ENCODE peak calls at places on chromosomes 13 and 19, in eight cellular contexts. I is foreskin fibroblast, A is A549, Q is omental fat pad, E is IMR-90, J is progenitor cell of endocrine pancreas, O is AG04450, U is heart right ventricle. D is an unnamed sample.

GRCh38 chr13:45623516-45624090 is 8.1 kb upstream of the ERICH6B start:
- DNase-seq in A (peak), E (peak), O (no peak), U (no peak), I (peak), Q (no peak), J (no peak), D (no peak)

GRCh38 chr19:30227071-30227621 is 145.0 kb upstream of the ZNF536 start:
- DNase-seq in Q (no peak), J (no peak), A (peak), E (no peak), I (no peak), O (no peak), U (peak), D (no peak)

GRCh38 chr13:112702983-112703379 is 13.1 kb downstream of the ATP11A start:
- DNase-seq in I (no peak), Q (no peak), O (no peak), E (no peak), U (no peak), J (no peak), A (no peak), D (no peak)

GRCh38 chr19:9075064-9075964 is 11.5 kb upstream of the OR1M1 start:
- DNase-seq in J (no peak), Q (peak), I (peak), E (peak), A (peak), O (peak), U (peak), D (peak)

GRCh38 chr13:97030705-97031452 is 36.6 kb upstream of the OXGR1 start:
- DNase-seq in E (peak), I (peak), A (peak), U (no peak), J (no peak), O (peak), Q (no peak), D (no peak)

GRCh38 chr13:60358453-60358852 is 38.6 kb upstream of the TDRD3 start:
- DNase-seq in J (no peak), I (no peak), U (no peak), A (no peak), Q (no peak), O (no peak), E (no peak), D (no peak)

GRCh38 chr13:63435668-63436275 is 2020.1 kb upstream of the PCDH20 start:
- DNase-seq in I (peak), J (no peak), E (peak), U (no peak), O (peak), A (no peak), Q (no peak), D (peak)

GRCh38 chr13:112822851-112823250 is 133.0 kb downstream of the ATP11A start:
- DNase-seq in A (no peak), J (no peak), Q (no peak), E (no peak), I (no peak), U (no peak), O (no peak), D (no peak)

GRCh38 chr19:50414850-50415660 is 3.7 kb upstream of the SPIB start:
- DNase-seq in E (peak), U (peak), A (peak), O (peak), I (peak), Q (peak), J (peak), D (peak)

GRCh38 chr13:97631158-97631557 is 197.2 kb downstream of the RAP2A start:
- DNase-seq in O (no peak), U (no peak), E (no peak), J (no peak), A (no peak), I (no peak), Q (no peak), D (no peak)

DNA sequence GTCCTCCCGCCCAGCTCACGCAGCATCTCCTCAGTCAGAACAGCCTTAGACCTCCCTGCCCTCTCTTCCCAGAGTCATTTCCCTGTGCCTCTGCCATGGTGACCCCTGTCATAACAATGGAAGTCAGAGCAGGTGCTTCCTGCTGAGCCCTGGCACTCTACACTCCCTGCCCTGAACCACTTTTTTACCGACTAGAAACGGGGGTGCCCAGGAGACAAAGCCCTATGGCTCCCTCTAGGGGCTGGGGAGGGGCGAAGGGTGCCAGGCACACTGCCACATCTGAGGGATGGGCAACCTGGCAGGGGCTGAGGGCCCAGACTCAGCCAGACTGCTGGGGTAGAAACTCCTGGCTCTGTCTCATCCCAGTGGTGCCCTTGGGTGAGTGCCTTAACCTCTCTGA is 16.4 kb downstream of the ZNF574 start:
- DNase-seq in Q (no peak), E (no peak), I (no peak), A (peak), U (no peak), J (no peak), O (no peak), D (peak)
- TF ChIP-seq CTCF in Q (no peak), E (peak), I (peak), A (peak), U (peak), J (peak), O (peak), D (peak)

GRCh38 chr13:26036383-26036782 is 15.4 kb downstream of the SHISA2 start:
- DNase-seq in Q (no peak), E (no peak), O (no peak), U (no peak), A (no peak), I (no peak), J (no peak), D (no peak)

GRCh38 chr13:26034018-26034417 is 17.8 kb downstream of the SHISA2 start:
- DNase-seq in E (no peak), I (no peak), A (no peak), J (no peak), Q (no peak), O (no peak), U (no peak), D (no peak)

GRCh38 chr13:26041476-26041875 is 10.3 kb downstream of the SHISA2 start:
- DNase-seq in U (no peak), E (no peak), A (no peak), I (no peak), Q (no peak), J (no peak), O (no peak), D (no peak)

GRCh38 chr13:26038931-26039475 is 12.8 kb downstream of the SHISA2 start:
- DNase-seq in I (no peak), O (no peak), J (no peak), A (no peak), Q (no peak), E (no peak), U (no peak), D (no peak)

DNA sequence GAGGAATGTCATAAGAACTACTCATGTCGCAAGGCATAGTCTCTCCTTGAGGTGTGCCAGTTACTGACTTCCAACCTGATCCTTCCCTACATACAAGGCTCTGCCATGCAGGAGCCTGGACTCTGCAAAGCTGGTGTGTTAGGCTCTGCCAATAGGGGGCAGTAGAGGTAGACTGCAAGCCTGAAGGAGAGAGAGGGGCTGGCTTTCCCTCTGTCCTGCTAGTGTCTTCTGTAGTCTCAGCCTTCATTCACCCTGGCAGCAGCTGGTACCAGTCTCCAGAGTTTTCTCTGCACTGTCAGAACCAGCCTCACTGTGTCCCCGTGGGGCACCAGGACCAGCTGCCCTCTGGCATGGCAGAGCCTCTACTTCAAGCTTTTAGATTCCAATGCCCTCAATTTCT is 14.5 kb downstream of the SHISA2 start:
- DNase-seq in Q (no peak), I (no peak), J (no peak), O (no peak), A (no peak), E (no peak), U (no peak), D (no peak)
- TF ChIP-seq CTCF in Q (no peak), I (peak), J (peak), O (peak), A (peak), E (peak), U (peak), D (peak)

DNA sequence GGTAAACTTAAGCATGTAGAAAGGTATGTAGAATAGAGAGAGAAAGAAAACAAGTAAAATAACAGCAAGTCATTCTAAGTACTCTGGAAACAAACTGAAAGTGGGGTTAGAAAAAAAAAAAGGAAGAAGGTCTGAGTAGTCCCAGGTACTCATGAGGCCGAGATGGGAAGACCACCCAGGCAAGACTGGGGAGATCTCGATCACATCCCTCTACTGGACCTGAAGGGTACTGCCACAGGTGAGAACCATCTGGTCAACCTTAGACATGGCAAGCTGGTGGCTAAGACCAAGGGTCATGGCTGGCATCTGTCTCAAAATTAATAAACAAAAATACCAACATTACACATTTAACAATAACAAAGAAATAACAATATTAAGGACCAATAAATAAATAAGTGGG is 36.3 kb upstream of the ZNF724 start:
- DNase-seq in J (no peak), A (no peak), E (no peak), I (no peak), U (no peak), O (no peak), Q (no peak), D (no peak)
- TF ChIP-seq CTCF in J (peak), A (no peak), E (no peak), I (no peak), U (no peak), O (peak), Q (no peak), D (no peak)

GRCh38 chr19:3736106-3736724 is 25.3 kb downstream of the APBA3 start:
- DNase-seq in Q (no peak), I (no peak), O (no peak), A (no peak), J (no peak), U (no peak), E (no peak), D (no peak)

GRCh38 chr19:3734310-3734600 is 26.1 kb downstream of the TJP3 start:
- DNase-seq in E (no peak), U (no peak), J (no peak), I (no peak), O (no peak), Q (no peak), A (no peak), D (no peak)

GRCh38 chr19:3733549-3734309 is 25.5 kb downstream of the TJP3 start:
- DNase-seq in Q (no peak), O (no peak), A (no peak), E (no peak), U (no peak), J (no peak), I (no peak), D (no peak)

GRCh38 chr19:3730457-3730958 is 22.3 kb downstream of the TJP3 start:
- DNase-seq in U (no peak), A (no peak), J (no peak), I (no peak), O (no peak), E (no peak), Q (no peak), D (no peak)

DNA sequence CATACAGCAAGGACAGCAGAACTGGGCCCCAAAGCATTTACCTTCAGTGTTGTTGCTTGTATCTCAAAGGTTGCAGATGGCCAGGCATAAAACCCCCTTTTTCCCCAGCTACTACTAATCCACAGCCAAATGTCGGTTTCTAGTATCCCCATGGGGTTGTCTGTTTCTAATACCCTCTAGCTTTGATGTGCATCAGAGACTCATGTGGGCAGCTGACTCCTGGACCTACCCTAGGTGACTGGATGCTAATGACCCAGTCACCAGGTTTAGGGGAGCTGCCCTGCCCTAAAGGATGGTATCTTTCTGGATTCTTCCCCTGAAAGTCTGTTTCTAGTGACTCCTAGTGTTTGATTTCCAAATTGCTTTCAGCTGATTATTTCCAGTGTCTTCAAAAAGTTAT is 23.9 kb downstream of the TJP3 start:
- DNase-seq in Q (no peak), E (no peak), I (no peak), O (no peak), U (no peak), A (no peak), J (no peak), D (no peak)
- TF ChIP-seq CTCF in Q (no peak), E (no peak), I (no peak), O (no peak), U (no peak), A (no peak), J (no peak), D (no peak)

DNA sequence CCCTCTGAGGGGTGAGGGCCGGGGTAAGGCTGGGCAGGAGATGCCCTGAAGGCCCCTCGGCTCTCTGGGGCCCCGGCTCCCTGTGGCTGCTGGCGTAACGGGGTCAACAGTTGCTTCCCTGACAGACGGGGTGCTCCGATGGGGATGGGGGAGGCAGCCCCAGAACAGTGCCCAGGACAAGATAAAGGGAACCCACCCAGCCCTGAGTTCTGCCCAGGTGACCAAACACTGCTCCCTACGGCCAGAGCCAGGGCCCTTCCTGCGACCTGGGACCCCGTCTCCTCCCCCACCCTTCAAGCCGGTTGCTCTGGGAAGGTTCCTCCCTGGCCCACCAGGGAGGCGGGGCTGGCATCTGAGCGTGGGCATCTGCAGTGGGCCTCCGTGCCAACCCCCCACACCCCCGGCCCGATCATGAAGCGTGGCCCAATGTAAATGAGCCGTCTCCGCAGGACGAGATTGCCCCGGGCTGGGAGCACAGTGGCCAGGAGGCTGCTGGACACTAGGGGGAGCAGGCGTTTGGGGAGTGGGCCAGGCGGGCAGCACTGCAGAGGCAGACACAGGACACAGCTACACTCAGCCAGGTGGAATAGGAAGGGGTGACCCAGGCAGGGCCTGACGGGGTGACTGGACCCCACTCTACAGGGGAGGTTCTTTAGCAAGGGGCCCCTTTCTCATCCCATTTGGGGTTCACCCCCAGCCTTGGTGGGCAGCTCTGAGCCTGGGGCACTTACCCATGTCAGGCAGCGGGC is 1.1 kb upstream of the NKPD1 start:
- DNase-seq in E (peak), I (no peak), O (no peak), J (peak), U (no peak), A (no peak), Q (no peak), D (peak)
- TF ChIP-seq CTCF in E (peak), I (peak), O (peak), J (peak), U (peak), A (peak), Q (no peak), D (peak)

D was measured in Calu3.